ENCODE peak calls at places on chromosome 15, in five cellular contexts. F, Y, U, L and A are unnamed samples. For H3K27me3 and H3K4me1, the result is how much of the 10 kb centered on the place peaks cover.

GRCh38 chr15:87631775-87632174 is 624.8 kb downstream of the NTRK3 start:
- DNase-seq in F (no peak), Y (no peak), U (no peak), L (no peak), A (no peak)

GRCh38 chr15:35929740-35930444 is 383.9 kb upstream of the DPH6 start:
- DNase-seq in F (no peak), Y (no peak), U (no peak), L (no peak), A (no peak)

GRCh38 chr15:60374628-60375081 is 23.1 kb downstream of the ANXA2 start:
- DNase-seq in F (no peak), Y (no peak), U (peak), L (no peak), A (no peak)

GRCh38 chr15:90035835-90036220 is 34.7 kb downstream of the ZNF710 start:
- DNase-seq in F (no peak), Y (no peak), U (no peak), L (no peak), A (no peak)

GRCh38 chr15:25971053-25971452 is 107.9 kb upstream of the ATP10A start:
- DNase-seq in F (no peak), Y (no peak), U (no peak), L (no peak), A (no peak)

GRCh38 chr15:101394654-101395053 is 94.9 kb downstream of the PCSK6 start:
- DNase-seq in F (no peak), Y (no peak), U (no peak), L (no peak), A (no peak)

GRCh38 chr15:43441316-43441715 is 51.6 kb downstream of the TP53BP1 start:
- DNase-seq in F (no peak), Y (no peak), U (no peak), L (no peak), A (no peak)

GRCh38 chr15:65312400-65312916 is 8.0 kb downstream of the RNU5B-1 start:
- DNase-seq in F (no peak), Y (peak), U (no peak), L (no peak), A (peak)

GRCh38 chr15:56291741-56292140 is 48.1 kb upstream of the RFX7 start:
- DNase-seq in F (no peak), Y (no peak), U (no peak), L (no peak), A (no peak)

GRCh38 chr15:94317211-94317610 is 85.8 kb downstream of the MCTP2 start:
- DNase-seq in F (no peak), Y (no peak), U (no peak), L (no peak), A (no peak)

GRCh38 chr15:42046597-42046996 is 25.8 kb upstream of the PLA2G4E start:
- DNase-seq in F (no peak), Y (no peak), U (no peak), L (no peak), A (no peak)

GRCh38 chr15:73856458-73857192 is 16.7 kb upstream of the TBC1D21 start:
- DNase-seq in F (no peak), Y (peak), U (no peak), L (no peak), A (peak)

GRCh38 chr15:53746101-53746500 is 13.4 kb downstream of the WDR72 start:
- DNase-seq in F (no peak), Y (no peak), U (no peak), L (no peak), A (no peak)

GRCh38 chr15:100166313-100166712 is 175.5 kb downstream of the ADAMTS17 start:
- DNase-seq in F (no peak), Y (no peak), U (no peak), L (no peak), A (no peak)

GRCh38 chr15:95368211-95368610 is 962.3 kb upstream of the NR2F2 start:
- DNase-seq in F (no peak), Y (no peak), U (no peak), L (no peak), A (no peak)

GRCh38 chr15:73989001-73989798 is 2.9 kb downstream of the STOML1 start:
- DNase-seq in F (no peak), Y (no peak), U (no peak), L (no peak), A (no peak)

GRCh38 chr15:72962054-72962702 is 90.1 kb upstream of the NEO1 start:
- DNase-seq in F (no peak), Y (no peak), U (no peak), L (no peak), A (no peak)

GRCh38 chr15:31090741-31091140 is 10.8 kb downstream of the TRPM1 start:
- DNase-seq in F (no peak), Y (no peak), U (no peak), L (no peak), A (no peak)

GRCh38 chr15:70240082-70240481 is 142.4 kb upstream of the TLE3 start:
- DNase-seq in F (no peak), Y (no peak), U (no peak), L (no peak), A (no peak)

GRCh38 chr15:60179786-60180391 is 175.8 kb downstream of the FOXB1 start:
- DNase-seq in F (peak), Y (no peak), U (no peak), L (peak), A (no peak)

GRCh38 chr15:25240461-25241021 is 198.3 kb downstream of the UBE3A start:
- DNase-seq in F (no peak), Y (peak), U (no peak), L (no peak), A (peak)

GRCh38 chr15:45635763-45636292 is 999 bp downstream of the SQOR start:
- DNase-seq in F (no peak), Y (no peak), U (no peak), L (no peak), A (no peak)

GRCh38 chr15:89399390-89400120 is 64.9 kb upstream of the POLG start:
- DNase-seq in F (no peak), Y (no peak), U (no peak), L (no peak), A (no peak)

GRCh38 chr15:25763206-25763880 is 99.8 kb downstream of the ATP10A start:
- DNase-seq in F (no peak), Y (no peak), U (peak), L (no peak), A (no peak)

GRCh38 chr15:65287515-65287845 is 797 bp upstream of the PARP16 start:
- DNase-seq in F (no peak), Y (no peak), U (no peak), L (no peak), A (no peak)

GRCh38 chr15:77827860-77828259 is 195.1 kb upstream of the LINGO1 start:
- DNase-seq in F (no peak), Y (no peak), U (no peak), L (no peak), A (no peak)

GRCh38 chr15:80171787-80172186 is 19.0 kb downstream of the FAH start:
- DNase-seq in F (no peak), Y (no peak), U (no peak), L (no peak), A (no peak)
- H3K27ac ChIP-seq in F (no peak), Y (no peak), U (no peak), L (no peak), A (no peak)

GRCh38 chr15:48101376-48101961 is 19.3 kb upstream of the SLC24A5 start:
- DNase-seq in F (no peak), Y (no peak), U (no peak), L (no peak), A (no peak)

GRCh38 chr15:48103647-48104046 is 17.1 kb upstream of the SLC24A5 start:
- DNase-seq in F (no peak), Y (no peak), U (no peak), L (no peak), A (no peak)

GRCh38 chr15:48097264-48097663 is 23.5 kb upstream of the SLC24A5 start:
- DNase-seq in F (no peak), Y (no peak), U (no peak), L (no peak), A (no peak)

GRCh38 chr15:48096813-48097212 is 24.0 kb upstream of the SLC24A5 start:
- DNase-seq in F (no peak), Y (no peak), U (no peak), L (peak), A (no peak)

DNA sequence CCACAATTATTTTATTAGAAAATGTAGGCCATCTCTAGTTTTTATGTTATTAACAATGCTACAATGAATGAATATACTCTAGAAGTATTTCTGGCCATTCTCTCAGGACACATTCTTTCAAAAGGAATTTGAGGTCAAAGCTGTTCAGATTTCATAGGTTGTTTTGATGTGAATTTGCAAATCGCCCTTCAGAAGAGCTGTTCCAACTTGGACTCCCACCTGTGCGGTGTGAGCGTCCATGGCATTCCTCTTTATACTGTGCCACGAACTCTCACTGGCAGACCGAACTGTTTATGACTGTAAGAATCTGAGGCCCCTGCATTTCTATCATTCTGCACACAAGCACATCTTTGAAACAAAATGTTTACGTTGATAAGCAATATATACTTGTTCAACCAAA is 18.6 kb upstream of the SLC24A5 start:
- DNase-seq in F (no peak), Y (no peak), U (no peak), L (no peak), A (no peak)
- H3K27me3 ChIP-seq in F (under half), Y (under half), U (under half), L (under half), A (half or more)

GRCh38 chr15:39704235-39704634 is 78.4 kb downstream of the FSIP1 start:
- DNase-seq in F (no peak), Y (no peak), U (no peak), L (no peak), A (no peak)
- H3K4me1 ChIP-seq in F (under half), Y (under half), U (under half), L (under half), A (under half)

DNA sequence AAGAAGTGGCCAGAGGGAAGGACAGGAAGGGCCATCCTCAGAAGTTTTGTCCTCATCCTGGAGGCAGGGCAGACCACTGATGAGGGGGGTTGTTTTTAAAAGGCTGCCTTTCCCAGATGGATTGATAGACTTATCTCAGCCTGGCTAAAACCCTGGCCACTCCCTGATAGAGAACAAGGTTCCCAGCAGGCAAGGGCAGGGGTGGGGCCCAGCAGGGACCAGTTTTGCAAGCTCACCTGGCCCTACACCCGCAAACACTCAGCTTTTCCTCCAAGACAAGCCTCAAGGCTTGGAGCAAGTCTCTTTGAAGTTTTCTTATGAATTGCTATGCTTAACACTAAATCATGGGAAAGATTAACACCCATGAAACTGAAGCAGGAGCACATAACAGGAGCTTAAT is 9.1 kb downstream of the LIPC start:
- DNase-seq in F (no peak), Y (no peak), U (no peak), L (peak), A (no peak)
- H3K27ac ChIP-seq in F (no peak), Y (peak), U (peak), L (peak), A (peak)

GRCh38 chr15:98626153-98626552 is 22.2 kb upstream of the IGF1R start:
- DNase-seq in F (no peak), Y (no peak), U (no peak), L (no peak), A (no peak)

GRCh38 chr15:98620020-98620419 is 28.3 kb upstream of the IGF1R start:
- DNase-seq in F (no peak), Y (no peak), U (no peak), L (no peak), A (no peak)

GRCh38 chr15:98621021-98621420 is 27.3 kb upstream of the IGF1R start:
- DNase-seq in F (no peak), Y (no peak), U (no peak), L (no peak), A (no peak)

GRCh38 chr15:98628216-98628615 is 20.1 kb upstream of the IGF1R start:
- DNase-seq in F (no peak), Y (no peak), U (no peak), L (no peak), A (no peak)

DNA sequence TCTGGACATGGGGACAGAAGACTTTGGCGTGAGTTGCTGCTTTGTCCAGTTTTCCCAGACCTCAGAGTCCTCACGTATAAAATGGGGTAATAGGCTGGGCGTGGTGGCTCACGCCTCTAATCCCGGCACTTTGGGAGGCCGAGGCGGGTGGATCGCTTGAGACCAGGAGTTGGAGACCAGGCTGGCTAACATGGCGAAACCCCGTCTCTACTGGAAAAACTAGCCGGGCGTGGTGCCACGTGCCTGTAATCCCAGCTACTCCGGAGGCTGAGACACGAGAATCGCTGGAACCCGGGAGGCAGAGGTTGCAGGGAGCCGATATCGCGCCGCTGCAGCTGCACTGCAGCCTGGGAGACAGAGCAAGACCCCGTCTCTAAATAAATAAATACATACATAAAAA is 22.7 kb upstream of the IGF1R start:
- DNase-seq in F (no peak), Y (no peak), U (no peak), L (no peak), A (no peak)
- H3K27me3 ChIP-seq in F (under half), Y (under half), U (under half), L (under half), A (half or more)

GRCh38 chr15:93072440-93073394 is 16.3 kb downstream of the RGMA start:
- DNase-seq in F (no peak), Y (peak), U (peak), L (no peak), A (peak)

GRCh38 chr15:93070901-93071300 is 18.1 kb downstream of the RGMA start:
- DNase-seq in F (no peak), Y (no peak), U (no peak), L (no peak), A (no peak)

GRCh38 chr15:93072011-93072410 is 17.0 kb downstream of the RGMA start:
- DNase-seq in F (no peak), Y (no peak), U (no peak), L (no peak), A (no peak)

GRCh38 chr15:93070136-93070535 is 18.9 kb downstream of the RGMA start:
- DNase-seq in F (no peak), Y (no peak), U (no peak), L (no peak), A (no peak)

GRCh38 chr15:93071469-93071891 is 17.5 kb downstream of the RGMA start:
- DNase-seq in F (no peak), Y (no peak), U (no peak), L (no peak), A (no peak)
- H3K4me1 ChIP-seq in F (under half), Y (half or more), U (under half), L (under half), A (half or more)

GRCh38 chr15:81317642-81318017 is 6.3 kb downstream of the STARD5 start:
- DNase-seq in F (no peak), Y (no peak), U (no peak), L (no peak), A (no peak)
- H3K27ac ChIP-seq in F (no peak), Y (no peak), U (no peak), L (no peak), A (no peak)

GRCh38 chr15:67013696-67014095 is 51.7 kb upstream of the SMAD3 start:
- DNase-seq in F (peak), Y (peak), U (no peak), L (no peak), A (peak)
- H3K27me3 ChIP-seq in F (under half), Y (under half), U (under half), L (under half), A (under half)

DNA sequence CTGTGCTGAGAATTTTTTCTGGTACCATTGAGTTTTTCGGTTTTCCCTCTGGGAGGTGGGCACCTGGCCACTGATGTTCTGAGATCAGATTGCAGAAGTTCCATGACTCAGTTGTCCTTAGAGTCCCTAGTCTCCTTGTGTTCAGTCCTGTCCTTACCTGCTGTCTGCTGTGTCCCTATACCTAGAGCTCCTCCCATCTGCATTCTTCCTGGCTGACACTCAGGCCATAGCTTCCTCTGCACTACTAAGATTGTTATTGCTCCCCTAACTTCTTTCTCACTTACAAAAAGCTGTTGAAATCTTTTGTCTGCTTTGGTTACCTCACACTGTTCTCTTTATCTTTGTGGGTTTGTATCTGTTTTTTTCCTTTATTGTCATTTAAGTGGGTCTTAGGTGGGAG is 13.2 kb downstream of the USP3 start:
- DNase-seq in F (no peak), Y (no peak), U (no peak), L (no peak), A (no peak)
- H3K4me1 ChIP-seq in F (under half), Y (half or more), U (under half), L (half or more), A (half or more)

DNA sequence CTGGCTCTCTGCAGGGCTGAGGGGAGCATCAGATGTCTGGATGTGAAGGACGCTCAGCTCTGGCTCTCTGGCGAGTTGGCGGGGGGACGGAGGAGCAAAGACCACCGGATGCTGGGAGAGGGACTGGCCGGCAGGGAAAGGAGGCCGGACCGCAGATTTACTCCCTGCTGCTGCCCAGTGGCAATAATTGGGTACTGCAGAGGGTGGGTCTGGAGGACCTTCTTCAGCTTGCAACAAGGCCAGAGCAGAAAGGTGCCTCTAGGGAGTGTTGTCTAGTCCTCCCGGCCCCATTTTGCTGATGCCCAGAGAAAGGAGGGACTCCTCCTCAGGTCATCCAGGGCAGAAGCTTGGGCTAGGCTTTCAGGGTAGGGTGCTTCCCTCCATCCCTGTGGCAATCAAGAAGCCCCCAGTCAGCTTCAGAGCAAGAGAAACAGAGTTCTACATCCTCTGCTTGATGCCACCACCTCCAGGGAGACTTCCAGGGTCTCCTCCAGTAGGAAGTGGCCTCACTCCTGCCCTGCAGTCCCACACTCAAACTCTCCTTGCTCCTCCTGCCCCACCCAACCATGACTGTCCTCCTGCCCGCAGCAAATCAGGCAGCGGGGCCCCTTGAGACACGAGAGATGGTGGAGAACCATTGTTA is 20.3 kb upstream of the CSPG4 start:
- DNase-seq in F (no peak), Y (peak), U (peak), L (no peak), A (peak)
- H3K27ac ChIP-seq in F (no peak), Y (no peak), U (no peak), L (no peak), A (peak)